ENCODE peak calls at places on chromosomes 6 and 20, in ten cellular contexts. One of them, this sample, is unnamed.

GRCh38 chr20:6265204-6265904 is 142.5 kb upstream of the FERMT1 start:
- DNase-seq in HEK293T: no peak
- DNase-seq in choroid plexus epithelial cell: peak; percentile 93
- DNase-seq in stimulated activated CD4-positive, alpha-beta T cell treated with anti-CD3 and anti-CD28 coated beads, TNF-alpha, amount 100 ng/mL, for 1 hour: no peak
- DNase-seq in MV-4-11: peak; percentile 84
- DNase-seq in progenitor cell of endocrine pancreas: no peak
- DNase-seq in right lobe of liver: no peak
- DNase-seq in lower lobe of right lung: no peak
- DNase-seq in H1: no peak
- DNase-seq in Karpas-422: peak; percentile 55
- DNase-seq in this sample: peak; percentile 87

GRCh38 chr20:63062188-63063140 is 55.7 kb upstream of the BHLHE23 start:
- DNase-seq in MV-4-11: no peak
- DNase-seq in choroid plexus epithelial cell: no peak
- DNase-seq in Karpas-422: no peak
- DNase-seq in progenitor cell of endocrine pancreas: no peak
- DNase-seq in stimulated activated CD4-positive, alpha-beta T cell treated with anti-CD3 and anti-CD28 coated beads, TNF-alpha, amount 100 ng/mL, for 1 hour: no peak
- DNase-seq in right lobe of liver: peak; percentile 22
- DNase-seq in HEK293T: no peak
- DNase-seq in lower lobe of right lung: peak; percentile 31
- DNase-seq in H1: no peak
- DNase-seq in this sample: no peak

GRCh38 chr6:12851123-12851695 is 134.6 kb downstream of the PHACTR1 start:
- DNase-seq in stimulated activated CD4-positive, alpha-beta T cell treated with anti-CD3 and anti-CD28 coated beads, TNF-alpha, amount 100 ng/mL, for 1 hour: no peak
- DNase-seq in MV-4-11: no peak
- DNase-seq in HEK293T: no peak
- DNase-seq in choroid plexus epithelial cell: no peak
- DNase-seq in progenitor cell of endocrine pancreas: no peak
- DNase-seq in right lobe of liver: no peak
- DNase-seq in H1: no peak
- DNase-seq in lower lobe of right lung: no peak
- DNase-seq in Karpas-422: no peak
- DNase-seq in this sample: no peak

GRCh38 chr6:45710304-45710821 is 305.3 kb downstream of the CLIC5 start:
- DNase-seq in choroid plexus epithelial cell: peak; percentile 54
- DNase-seq in progenitor cell of endocrine pancreas: no peak
- DNase-seq in right lobe of liver: no peak
- DNase-seq in stimulated activated CD4-positive, alpha-beta T cell treated with anti-CD3 and anti-CD28 coated beads, TNF-alpha, amount 100 ng/mL, for 1 hour: peak; percentile 74
- DNase-seq in HEK293T: no peak
- DNase-seq in MV-4-11: peak; percentile 83
- DNase-seq in H1: no peak
- DNase-seq in Karpas-422: no peak
- DNase-seq in lower lobe of right lung: peak; percentile 58
- DNase-seq in this sample: peak; percentile 47

GRCh38 chr20:54623923-54624569 is 148.7 kb downstream of the DOK5 start:
- DNase-seq in MV-4-11: no peak
- DNase-seq in progenitor cell of endocrine pancreas: no peak
- DNase-seq in stimulated activated CD4-positive, alpha-beta T cell treated with anti-CD3 and anti-CD28 coated beads, TNF-alpha, amount 100 ng/mL, for 1 hour: no peak
- DNase-seq in Karpas-422: no peak
- DNase-seq in right lobe of liver: no peak
- DNase-seq in lower lobe of right lung: no peak
- DNase-seq in H1: no peak
- DNase-seq in HEK293T: no peak
- DNase-seq in choroid plexus epithelial cell: no peak
- DNase-seq in this sample: no peak

GRCh38 chr20:62765432-62766070 is 30.7 kb upstream of the MRGBP start:
- DNase-seq in MV-4-11: no peak
- DNase-seq in HEK293T: no peak
- DNase-seq in H1: no peak
- DNase-seq in choroid plexus epithelial cell: no peak
- DNase-seq in stimulated activated CD4-positive, alpha-beta T cell treated with anti-CD3 and anti-CD28 coated beads, TNF-alpha, amount 100 ng/mL, for 1 hour: no peak
- DNase-seq in lower lobe of right lung: no peak
- DNase-seq in right lobe of liver: peak; percentile 40
- DNase-seq in progenitor cell of endocrine pancreas: no peak
- DNase-seq in Karpas-422: no peak
- DNase-seq in this sample: no peak

GRCh38 chr6:872570-873125 is 179.7 kb upstream of the EXOC2 start:
- DNase-seq in H1: no peak
- DNase-seq in Karpas-422: no peak
- DNase-seq in choroid plexus epithelial cell: no peak
- DNase-seq in HEK293T: no peak
- DNase-seq in stimulated activated CD4-positive, alpha-beta T cell treated with anti-CD3 and anti-CD28 coated beads, TNF-alpha, amount 100 ng/mL, for 1 hour: no peak
- DNase-seq in right lobe of liver: no peak
- DNase-seq in MV-4-11: no peak
- DNase-seq in lower lobe of right lung: no peak
- DNase-seq in progenitor cell of endocrine pancreas: no peak
- DNase-seq in this sample: no peak

GRCh38 chr6:130708338-130708737 is 118.9 kb upstream of the SMLR1 start:
- DNase-seq in stimulated activated CD4-positive, alpha-beta T cell treated with anti-CD3 and anti-CD28 coated beads, TNF-alpha, amount 100 ng/mL, for 1 hour: no peak
- DNase-seq in MV-4-11: no peak
- DNase-seq in lower lobe of right lung: no peak
- DNase-seq in progenitor cell of endocrine pancreas: no peak
- DNase-seq in H1: no peak
- DNase-seq in choroid plexus epithelial cell: peak; percentile 52
- DNase-seq in right lobe of liver: no peak
- DNase-seq in Karpas-422: no peak
- DNase-seq in HEK293T: no peak
- DNase-seq in this sample: peak; percentile 30

GRCh38 chr20:40317156-40317790 is 371.8 kb downstream of the MAFB start:
- DNase-seq in Karpas-422: no peak
- DNase-seq in MV-4-11: no peak
- DNase-seq in choroid plexus epithelial cell: no peak
- DNase-seq in right lobe of liver: no peak
- DNase-seq in stimulated activated CD4-positive, alpha-beta T cell treated with anti-CD3 and anti-CD28 coated beads, TNF-alpha, amount 100 ng/mL, for 1 hour: no peak
- DNase-seq in H1: no peak
- DNase-seq in HEK293T: no peak
- DNase-seq in lower lobe of right lung: no peak
- DNase-seq in progenitor cell of endocrine pancreas: no peak
- DNase-seq in this sample: no peak

GRCh38 chr20:51335329-51335841 is 207.1 kb downstream of the NFATC2 start:
- DNase-seq in lower lobe of right lung: no peak
- DNase-seq in right lobe of liver: no peak
- DNase-seq in choroid plexus epithelial cell: peak; percentile 100
- DNase-seq in HEK293T: no peak
- DNase-seq in MV-4-11: no peak
- DNase-seq in Karpas-422: peak; percentile 51
- DNase-seq in H1: no peak
- DNase-seq in progenitor cell of endocrine pancreas: no peak
- DNase-seq in stimulated activated CD4-positive, alpha-beta T cell treated with anti-CD3 and anti-CD28 coated beads, TNF-alpha, amount 100 ng/mL, for 1 hour: no peak
- DNase-seq in this sample: peak; percentile 100

GRCh38 chr20:57655812-57656161 is 35.6 kb upstream of the ZBP1 start:
- DNase-seq in right lobe of liver: no peak
- DNase-seq in HEK293T: no peak
- DNase-seq in progenitor cell of endocrine pancreas: no peak
- DNase-seq in MV-4-11: no peak
- DNase-seq in stimulated activated CD4-positive, alpha-beta T cell treated with anti-CD3 and anti-CD28 coated beads, TNF-alpha, amount 100 ng/mL, for 1 hour: no peak
- DNase-seq in H1: no peak
- DNase-seq in Karpas-422: no peak
- DNase-seq in choroid plexus epithelial cell: no peak
- DNase-seq in lower lobe of right lung: no peak
- DNase-seq in this sample: no peak

GRCh38 chr6:77463308-77463880 is at the start of gene HTR1B:
- DNase-seq in H1: no peak
- DNase-seq in Karpas-422: no peak
- DNase-seq in MV-4-11: no peak
- DNase-seq in progenitor cell of endocrine pancreas: peak; percentile 15
- DNase-seq in stimulated activated CD4-positive, alpha-beta T cell treated with anti-CD3 and anti-CD28 coated beads, TNF-alpha, amount 100 ng/mL, for 1 hour: no peak
- DNase-seq in choroid plexus epithelial cell: peak; percentile 64
- DNase-seq in right lobe of liver: no peak
- DNase-seq in HEK293T: no peak
- DNase-seq in lower lobe of right lung: peak; percentile 38
- DNase-seq in this sample: peak; percentile 70

GRCh38 chr20:46035713-46036112 is 6.7 kb downstream of the SLC12A5 start:
- DNase-seq in progenitor cell of endocrine pancreas: no peak
- DNase-seq in stimulated activated CD4-positive, alpha-beta T cell treated with anti-CD3 and anti-CD28 coated beads, TNF-alpha, amount 100 ng/mL, for 1 hour: no peak
- DNase-seq in choroid plexus epithelial cell: no peak
- DNase-seq in Karpas-422: no peak
- DNase-seq in lower lobe of right lung: no peak
- DNase-seq in H1: no peak
- DNase-seq in right lobe of liver: no peak
- DNase-seq in HEK293T: no peak
- DNase-seq in MV-4-11: no peak
- DNase-seq in this sample: no peak

GRCh38 chr6:140828833-140829232 is 1303.9 kb upstream of the GJE1 start:
- DNase-seq in lower lobe of right lung: no peak
- DNase-seq in Karpas-422: no peak
- DNase-seq in choroid plexus epithelial cell: no peak
- DNase-seq in MV-4-11: no peak
- DNase-seq in stimulated activated CD4-positive, alpha-beta T cell treated with anti-CD3 and anti-CD28 coated beads, TNF-alpha, amount 100 ng/mL, for 1 hour: no peak
- DNase-seq in H1: no peak
- DNase-seq in HEK293T: no peak
- DNase-seq in progenitor cell of endocrine pancreas: no peak
- DNase-seq in right lobe of liver: no peak
- DNase-seq in this sample: no peak

GRCh38 chr20:58627212-58628072 is 23.6 kb upstream of the STX16 start:
- DNase-seq in choroid plexus epithelial cell: no peak
- DNase-seq in HEK293T: no peak
- DNase-seq in MV-4-11: peak; percentile 86
- DNase-seq in progenitor cell of endocrine pancreas: no peak
- DNase-seq in right lobe of liver: no peak
- DNase-seq in Karpas-422: no peak
- DNase-seq in H1: no peak
- DNase-seq in stimulated activated CD4-positive, alpha-beta T cell treated with anti-CD3 and anti-CD28 coated beads, TNF-alpha, amount 100 ng/mL, for 1 hour: no peak
- DNase-seq in lower lobe of right lung: no peak
- DNase-seq in this sample: no peak

GRCh38 chr6:8279094-8279805 is 156.1 kb downstream of the SLC35B3 start:
- DNase-seq in H1: no peak
- DNase-seq in MV-4-11: no peak
- DNase-seq in right lobe of liver: no peak
- DNase-seq in stimulated activated CD4-positive, alpha-beta T cell treated with anti-CD3 and anti-CD28 coated beads, TNF-alpha, amount 100 ng/mL, for 1 hour: no peak
- DNase-seq in choroid plexus epithelial cell: no peak
- DNase-seq in lower lobe of right lung: no peak
- DNase-seq in Karpas-422: no peak
- DNase-seq in HEK293T: no peak
- DNase-seq in progenitor cell of endocrine pancreas: no peak
- DNase-seq in this sample: no peak

GRCh38 chr6:5036309-5036708 is 32.5 kb upstream of the RPP40 start:
- DNase-seq in HEK293T: no peak
- DNase-seq in right lobe of liver: no peak
- DNase-seq in Karpas-422: no peak
- DNase-seq in stimulated activated CD4-positive, alpha-beta T cell treated with anti-CD3 and anti-CD28 coated beads, TNF-alpha, amount 100 ng/mL, for 1 hour: no peak
- DNase-seq in MV-4-11: peak; percentile 37
- DNase-seq in H1: no peak
- DNase-seq in progenitor cell of endocrine pancreas: peak; percentile 23
- DNase-seq in choroid plexus epithelial cell: peak; percentile 67
- DNase-seq in lower lobe of right lung: no peak
- DNase-seq in this sample: peak; percentile 65

GRCh38 chr6:117459447-117459944 is 23.0 kb upstream of the DCBLD1 start:
- DNase-seq in H1: no peak
- DNase-seq in progenitor cell of endocrine pancreas: no peak
- DNase-seq in choroid plexus epithelial cell: no peak
- DNase-seq in right lobe of liver: no peak
- DNase-seq in lower lobe of right lung: no peak
- DNase-seq in Karpas-422: no peak
- DNase-seq in HEK293T: no peak
- DNase-seq in stimulated activated CD4-positive, alpha-beta T cell treated with anti-CD3 and anti-CD28 coated beads, TNF-alpha, amount 100 ng/mL, for 1 hour: no peak
- DNase-seq in MV-4-11: no peak
- DNase-seq in this sample: no peak

GRCh38 chr6:79438015-79438414 is 99.2 kb downstream of the LCA5 start:
- DNase-seq in choroid plexus epithelial cell: peak; percentile 78
- DNase-seq in MV-4-11: no peak
- DNase-seq in lower lobe of right lung: no peak
- DNase-seq in HEK293T: no peak
- DNase-seq in stimulated activated CD4-positive, alpha-beta T cell treated with anti-CD3 and anti-CD28 coated beads, TNF-alpha, amount 100 ng/mL, for 1 hour: no peak
- DNase-seq in progenitor cell of endocrine pancreas: no peak
- DNase-seq in right lobe of liver: no peak
- DNase-seq in Karpas-422: no peak
- DNase-seq in H1: no peak
- DNase-seq in this sample: peak; percentile 32

GRCh38 chr6:159212026-159212425 is 42.8 kb downstream of the FNDC1 start:
- DNase-seq in lower lobe of right lung: no peak
- DNase-seq in stimulated activated CD4-positive, alpha-beta T cell treated with anti-CD3 and anti-CD28 coated beads, TNF-alpha, amount 100 ng/mL, for 1 hour: no peak
- DNase-seq in progenitor cell of endocrine pancreas: no peak
- DNase-seq in choroid plexus epithelial cell: peak; percentile 13
- DNase-seq in H1: no peak
- DNase-seq in Karpas-422: peak; percentile 87
- DNase-seq in MV-4-11: no peak
- DNase-seq in HEK293T: no peak
- DNase-seq in right lobe of liver: no peak
- DNase-seq in this sample: peak; percentile 7

GRCh38 chr20:35515949-35516645 is 13.4 kb downstream of the C20orf173 start:
- DNase-seq in right lobe of liver: peak; percentile 5
- DNase-seq in MV-4-11: peak; percentile 1
- DNase-seq in choroid plexus epithelial cell: peak; percentile 85
- DNase-seq in lower lobe of right lung: no peak
- DNase-seq in Karpas-422: no peak
- DNase-seq in stimulated activated CD4-positive, alpha-beta T cell treated with anti-CD3 and anti-CD28 coated beads, TNF-alpha, amount 100 ng/mL, for 1 hour: no peak
- DNase-seq in H1: no peak
- DNase-seq in HEK293T: no peak
- DNase-seq in progenitor cell of endocrine pancreas: no peak
- DNase-seq in this sample: peak; percentile 90

GRCh38 chr6:10073326-10073725 is 341.5 kb downstream of the TFAP2A start:
- DNase-seq in MV-4-11: no peak
- DNase-seq in HEK293T: no peak
- DNase-seq in stimulated activated CD4-positive, alpha-beta T cell treated with anti-CD3 and anti-CD28 coated beads, TNF-alpha, amount 100 ng/mL, for 1 hour: no peak
- DNase-seq in H1: no peak
- DNase-seq in Karpas-422: no peak
- DNase-seq in progenitor cell of endocrine pancreas: no peak
- DNase-seq in right lobe of liver: no peak
- DNase-seq in lower lobe of right lung: no peak
- DNase-seq in choroid plexus epithelial cell: no peak
- DNase-seq in this sample: no peak

GRCh38 chr20:10842116-10842515 is 168.3 kb upstream of the JAG1 start:
- DNase-seq in choroid plexus epithelial cell: no peak
- DNase-seq in MV-4-11: no peak
- DNase-seq in HEK293T: no peak
- DNase-seq in H1: no peak
- DNase-seq in lower lobe of right lung: no peak
- DNase-seq in Karpas-422: no peak
- DNase-seq in stimulated activated CD4-positive, alpha-beta T cell treated with anti-CD3 and anti-CD28 coated beads, TNF-alpha, amount 100 ng/mL, for 1 hour: no peak
- DNase-seq in right lobe of liver: no peak
- DNase-seq in progenitor cell of endocrine pancreas: no peak
- DNase-seq in this sample: no peak

This sample was measured in iris pigment epithelial cell.